ENCODE peak calls at places on chromosomes 5 and 9, in seven cellular contexts. N, V, C, R, B, M and E are unnamed samples.
A peak's percentile ranks its signal among the peaks of the same experiment; 100 is the strongest.

GRCh38 chr9:109467936-109468335 is 30.2 kb downstream of the PTPN3 start:
- DNase-seq in V (no peak), C (no peak), R (no peak), M (no peak), B (no peak), N (peak; percentile 28), E (no peak)

GRCh38 chr5:128825826-128826225 is 139.5 kb upstream of the SLC27A6 start:
- DNase-seq in V (no peak), M (no peak), R (no peak), B (no peak), N (peak; percentile 17), C (no peak), E (no peak)

GRCh38 chr5:147140558-147140957 is 94.3 kb upstream of the STK32A start:
- DNase-seq in R (no peak), B (no peak), M (no peak), C (no peak), V (no peak), N (no peak), E (no peak)

GRCh38 chr9:109427886-109428285 is 70.2 kb downstream of the PTPN3 start:
- DNase-seq in N (no peak), B (no peak), C (no peak), M (no peak), R (no peak), V (no peak), E (no peak)

GRCh38 chr9:22119537-22120167 is 110.5 kb upstream of the CDKN2B start:
- DNase-seq in V (no peak), C (peak; percentile 9), M (no peak), R (no peak), N (peak; percentile 50), B (peak; percentile 63), E (no peak)

GRCh38 chr5:1227669-1228068 is 2.5 kb downstream of the SLC6A18 start:
- DNase-seq in V (no peak), N (peak; percentile 5), C (no peak), R (no peak), B (no peak), M (no peak), E (no peak)

GRCh38 chr9:126346031-126346430 is 19.4 kb downstream of the MVB12B start:
- DNase-seq in V (no peak), M (no peak), N (no peak), R (no peak), C (no peak), B (no peak), E (no peak)

GRCh38 chr9:120477534-120478001 is 102.4 kb downstream of the CDK5RAP2 start:
- DNase-seq in M (peak; percentile 14), V (peak; percentile 29), N (peak; percentile 90), B (peak; percentile 67), R (peak; percentile 72), C (peak; percentile 43), E (peak; percentile 63)

GRCh38 chr9:17204611-17205165 is 69.8 kb downstream of the CNTLN start:
- DNase-seq in M (no peak), B (peak; percentile 76), V (no peak), R (no peak), N (no peak), C (peak; percentile 30), E (no peak)

GRCh38 chr9:108184941-108185340 is 670.8 kb downstream of the ACTL7B start:
- DNase-seq in V (no peak), B (peak; percentile 71), M (peak; percentile 72), R (no peak), N (peak; percentile 34), C (no peak), E (peak; percentile 58)

GRCh38 chr5:128315671-128316070 is 222.4 kb downstream of the FBN2 start:
- DNase-seq in N (no peak), R (no peak), V (no peak), M (peak; percentile 51), B (no peak), C (no peak), E (no peak)

GRCh38 chr9:128323192-128323730 is 622 bp downstream of the COQ4 start:
- DNase-seq in C (no peak), R (no peak), N (peak; percentile 63), M (no peak), B (no peak), V (no peak), E (peak; percentile 87)

DNA sequence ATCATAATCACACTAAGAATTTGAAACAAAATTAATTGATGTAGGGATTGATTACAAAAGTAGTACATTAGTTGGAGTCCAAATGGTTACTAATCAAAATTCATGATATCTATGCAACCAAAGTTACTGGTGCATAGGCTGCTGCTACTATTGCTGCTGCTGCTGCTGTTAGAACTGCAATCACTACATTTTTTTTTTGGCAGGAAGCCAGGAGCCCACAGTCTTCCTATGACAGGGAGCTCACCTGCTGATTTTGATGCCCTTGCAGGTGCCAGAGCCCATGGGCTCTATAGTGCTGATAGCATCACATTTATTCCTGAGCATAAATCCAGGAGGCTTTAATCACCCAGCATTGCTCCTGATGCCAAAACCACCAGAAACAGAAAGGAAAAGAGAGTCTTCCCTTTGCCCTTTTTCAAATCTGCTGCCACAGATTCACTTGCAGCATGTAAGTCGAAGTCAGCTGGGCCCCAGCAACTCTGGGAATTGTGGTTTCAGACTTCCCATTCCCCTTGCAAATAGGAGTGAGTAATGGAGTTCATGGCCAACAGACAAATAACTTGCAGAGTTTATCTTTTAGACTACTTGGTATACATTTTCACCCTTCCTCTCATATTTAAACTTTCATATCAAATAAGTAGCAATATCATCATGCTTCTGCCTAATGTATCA is 17.6 kb downstream of the SLCO6A1 start:
- DNase-seq in C (no peak), V (no peak), M (no peak), N (no peak), B (no peak), R (no peak), E (peak; percentile 41)
- H3K4ac ChIP-seq in C (no peak overlapping the region), V (no peak overlapping the region), M (no peak overlapping the region), N (no peak overlapping the region), B (no peak overlapping the region), R (no peak overlapping the region), E (no peak overlapping the region)

GRCh38 chr5:9451017-9451416 is 94.9 kb downstream of the SEMA5A start:
- DNase-seq in N (no peak), R (no peak), C (no peak), B (no peak), M (no peak), V (no peak), E (no peak)
- H3K4ac ChIP-seq in N (no peak overlapping the region), R (no peak overlapping the region), C (no peak overlapping the region), B (no peak overlapping the region), M (peak overlapping the region; percentile 25), V (peak overlapping the region; percentile 23), E (no peak overlapping the region)

GRCh38 chr5:160363122-160363521 is 7.3 kb downstream of the C1QTNF2 start:
- DNase-seq in C (no peak), R (no peak), V (no peak), B (no peak), M (no peak), N (no peak), E (no peak)
- H3K4ac ChIP-seq in C (no peak overlapping the region), R (no peak overlapping the region), V (no peak overlapping the region), B (no peak overlapping the region), M (no peak overlapping the region), N (no peak overlapping the region), E (no peak overlapping the region)

GRCh38 chr9:2634158-2634557 is 12.6 kb downstream of the VLDLR start:
- DNase-seq in B (no peak), M (no peak), N (no peak), C (no peak), R (no peak), V (no peak), E (no peak)

GRCh38 chr9:2631263-2631662 is 9.7 kb downstream of the VLDLR start:
- DNase-seq in V (no peak), R (no peak), N (no peak), B (no peak), C (no peak), M (no peak), E (no peak)

GRCh38 chr9:2628926-2629325 is 7.3 kb downstream of the VLDLR start:
- DNase-seq in R (no peak), B (no peak), M (no peak), N (no peak), C (no peak), V (no peak), E (no peak)

GRCh38 chr9:2634818-2635217 is 13.2 kb downstream of the VLDLR start:
- DNase-seq in B (no peak), N (no peak), R (no peak), C (no peak), V (no peak), M (no peak), E (no peak)

DNA sequence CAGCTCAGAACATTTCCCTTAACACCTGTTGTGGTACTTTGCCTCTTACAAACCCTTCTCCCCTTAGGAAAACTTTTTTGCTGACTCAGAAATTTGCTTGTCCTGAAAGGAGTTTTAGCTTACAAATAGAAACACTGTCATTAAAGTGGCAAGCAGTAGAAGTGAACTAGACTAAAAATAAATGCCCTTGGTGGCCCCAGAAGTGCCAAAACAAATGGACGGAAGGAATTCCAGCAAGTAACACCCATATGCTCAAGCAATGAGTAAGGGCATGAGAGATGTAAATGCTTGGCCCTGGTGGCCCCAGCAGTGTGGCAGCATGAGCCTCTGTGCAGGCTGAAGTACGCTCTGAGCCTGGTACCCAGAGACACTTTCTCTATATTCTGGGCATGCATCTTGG is 8.6 kb downstream of the VLDLR start:
- DNase-seq in C (no peak), B (no peak), R (no peak), M (no peak), V (no peak), N (no peak), E (no peak)
- H3K4ac ChIP-seq in C (no peak overlapping the region), B (no peak overlapping the region), R (no peak overlapping the region), M (peak overlapping the region; percentile 88), V (no peak overlapping the region), N (no peak overlapping the region), E (no peak overlapping the region)

DNA sequence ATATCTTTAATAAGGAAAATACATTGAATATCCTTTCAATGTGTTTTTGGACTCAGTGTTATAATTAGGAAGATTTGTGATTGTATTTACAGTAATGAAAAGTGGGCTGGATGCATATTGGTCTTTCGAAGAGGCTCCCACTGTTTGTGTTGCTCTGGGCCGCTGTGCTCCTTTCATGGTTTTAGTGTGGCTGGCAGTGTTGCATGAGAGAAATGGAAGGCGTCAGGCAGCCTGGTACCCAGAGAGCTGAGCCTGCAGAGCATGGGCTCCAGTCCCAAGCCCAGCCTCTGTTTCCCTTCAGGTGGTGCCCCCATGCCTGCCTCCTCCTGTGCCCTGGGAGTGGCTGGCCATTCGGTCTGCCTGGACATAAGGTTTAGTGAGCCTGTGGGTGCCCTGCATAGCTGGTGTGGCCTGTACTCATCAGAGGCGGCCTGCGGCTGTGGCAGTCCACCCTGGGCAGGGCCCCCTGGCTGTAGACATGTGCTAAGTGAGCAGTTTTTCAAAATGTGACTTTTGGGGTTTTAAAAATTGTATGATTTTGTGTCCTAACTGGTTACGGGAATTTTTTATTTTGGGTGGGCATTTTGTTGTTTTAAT is 27.4 kb upstream of the FAM120AOS start:
- DNase-seq in N (no peak), M (no peak), R (no peak), C (no peak), B (no peak), V (no peak), E (no peak)
- H3K4ac ChIP-seq in N (no peak overlapping the region), M (no peak overlapping the region), R (no peak overlapping the region), C (no peak overlapping the region), B (no peak overlapping the region), V (peak overlapping the region; percentile 6), E (peak overlapping the region; percentile 65)

DNA sequence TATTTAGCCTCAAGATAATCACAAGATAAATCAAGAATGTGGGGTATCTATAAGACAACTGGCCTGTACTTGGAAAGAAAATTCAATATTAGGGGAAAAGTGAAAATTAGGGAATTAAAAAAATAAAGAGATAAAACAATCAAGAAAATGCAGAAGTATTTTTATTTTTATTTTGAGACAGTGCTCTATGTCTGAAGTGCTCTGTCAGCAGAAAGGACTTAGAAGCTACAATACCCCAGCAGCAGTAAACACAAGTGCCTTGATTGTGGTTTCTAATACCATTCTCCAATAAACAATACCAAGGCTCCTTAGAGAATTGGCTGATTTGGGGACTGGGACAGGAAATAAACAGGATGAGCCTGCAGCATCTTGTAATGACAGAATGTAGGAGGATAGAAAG is 144.9 kb downstream of the RFK start:
- DNase-seq in R (no peak), M (no peak), C (no peak), N (no peak), V (no peak), B (no peak), E (no peak)
- H3K4ac ChIP-seq in R (no peak overlapping the region), M (no peak overlapping the region), C (no peak overlapping the region), N (no peak overlapping the region), V (no peak overlapping the region), B (no peak overlapping the region), E (no peak overlapping the region)